ENCODE peak calls at places on chromosomes 6 and 20, in six cellular contexts. X is transverse colon, J is uterus, N is upper lobe of left lung, H is ovary, K is heart left ventricle. V is an unnamed sample.

GRCh38 chr20:54345817-54346216 is 129.6 kb upstream of the DOK5 start:
- DNase-seq in X (no peak), J (no peak), N (no peak), H (no peak), K (no peak), V (no peak)

GRCh38 chr6:14458669-14459266 is 341.2 kb downstream of the CD83 start:
- DNase-seq in X (no peak), J (no peak), N (no peak), H (no peak), K (no peak), V (no peak)

GRCh38 chr6:110949679-110950285 is 8.7 kb upstream of the GTF3C6 start:
- DNase-seq in X (no peak), J (no peak), N (no peak), H (no peak), K (no peak), V (no peak)

GRCh38 chr6:111586554-111586953 is 19.1 kb downstream of the TRAF3IP2 start:
- DNase-seq in X (no peak), J (no peak), N (no peak), H (no peak), K (no peak), V (no peak)

GRCh38 chr6:32439708-32440214 is at the start of gene HLA-DRA:
- DNase-seq in X (no peak), J (no peak), N (no peak), H (no peak), K (no peak), V (no peak)

GRCh38 chr6:66226099-66226498 is 519.1 kb upstream of the EYS start:
- DNase-seq in X (no peak), J (no peak), N (no peak), H (no peak), K (no peak), V (no peak)

GRCh38 chr20:63657260-63657936 is 714 bp upstream of the RTEL1 start:
- DNase-seq in X (no peak), J (peak), N (peak), H (peak), K (no peak), V (no peak)

GRCh38 chr6:43743682-43744381 is 26.2 kb upstream of the VEGFA start:
- DNase-seq in X (no peak), J (no peak), N (no peak), H (no peak), K (no peak), V (no peak)

GRCh38 chr6:7073082-7073783 is 34.5 kb upstream of the RREB1 start:
- DNase-seq in X (no peak), J (no peak), N (no peak), H (no peak), K (no peak), V (no peak)

GRCh38 chr6:57064809-57065208 is 18.3 kb downstream of the KIAA1586 start:
- DNase-seq in X (no peak), J (no peak), N (no peak), H (no peak), K (no peak), V (no peak)

GRCh38 chr6:75130784-75131183 is 75.1 kb downstream of the COL12A1 start:
- DNase-seq in X (no peak), J (no peak), N (no peak), H (peak), K (no peak), V (no peak)

GRCh38 chr6:108671790-108672189 is 111.1 kb downstream of the FOXO3 start:
- DNase-seq in X (no peak), J (no peak), N (no peak), H (no peak), K (no peak), V (no peak)

GRCh38 chr20:58826271-58826670 is 24.4 kb downstream of the GNAS-AS1 start:
- DNase-seq in X (no peak), J (no peak), N (no peak), H (no peak), K (no peak), V (no peak)

GRCh38 chr6:14333556-14334305 is 216.2 kb downstream of the CD83 start:
- DNase-seq in X (no peak), J (no peak), N (no peak), H (no peak), K (no peak), V (no peak)

GRCh38 chr6:112665815-112666214 is 318.7 kb downstream of the RFPL4B start:
- DNase-seq in X (no peak), J (no peak), N (no peak), H (no peak), K (no peak), V (no peak)

GRCh38 chr6:136968831-136969230 is 46.7 kb downstream of the SLC35D3 start:
- DNase-seq in X (no peak), J (no peak), N (no peak), H (no peak), K (peak), V (no peak)

GRCh38 chr6:40328376-40328987 is 258.7 kb downstream of the LRFN2 start:
- DNase-seq in X (peak), J (no peak), N (peak), H (no peak), K (no peak), V (no peak)

GRCh38 chr20:23010096-23010495 is 25.0 kb upstream of the SSTR4 start:
- DNase-seq in X (no peak), J (no peak), N (no peak), H (no peak), K (no peak), V (no peak)

GRCh38 chr6:34602318-34603111 is 46.4 kb upstream of the SPDEF start:
- DNase-seq in X (peak), J (no peak), N (no peak), H (no peak), K (no peak), V (no peak)

GRCh38 chr6:149319413-149319812 is 1.9 kb downstream of the TAB2 start:
- DNase-seq in X (no peak), J (no peak), N (no peak), H (no peak), K (no peak), V (no peak)

GRCh38 chr6:149317656-149318571 is at the start of gene TAB2:
- DNase-seq in X (peak), J (peak), N (peak), H (peak), K (peak), V (peak)

GRCh38 chr6:149316108-149316727 is 1.3 kb upstream of the TAB2 start:
- DNase-seq in X (no peak), J (no peak), N (no peak), H (no peak), K (no peak), V (no peak)

GRCh38 chr6:149318581-149319286 is 1.2 kb downstream of the TAB2 start:
- DNase-seq in X (peak), J (no peak), N (no peak), H (no peak), K (no peak), V (no peak)

DNA sequence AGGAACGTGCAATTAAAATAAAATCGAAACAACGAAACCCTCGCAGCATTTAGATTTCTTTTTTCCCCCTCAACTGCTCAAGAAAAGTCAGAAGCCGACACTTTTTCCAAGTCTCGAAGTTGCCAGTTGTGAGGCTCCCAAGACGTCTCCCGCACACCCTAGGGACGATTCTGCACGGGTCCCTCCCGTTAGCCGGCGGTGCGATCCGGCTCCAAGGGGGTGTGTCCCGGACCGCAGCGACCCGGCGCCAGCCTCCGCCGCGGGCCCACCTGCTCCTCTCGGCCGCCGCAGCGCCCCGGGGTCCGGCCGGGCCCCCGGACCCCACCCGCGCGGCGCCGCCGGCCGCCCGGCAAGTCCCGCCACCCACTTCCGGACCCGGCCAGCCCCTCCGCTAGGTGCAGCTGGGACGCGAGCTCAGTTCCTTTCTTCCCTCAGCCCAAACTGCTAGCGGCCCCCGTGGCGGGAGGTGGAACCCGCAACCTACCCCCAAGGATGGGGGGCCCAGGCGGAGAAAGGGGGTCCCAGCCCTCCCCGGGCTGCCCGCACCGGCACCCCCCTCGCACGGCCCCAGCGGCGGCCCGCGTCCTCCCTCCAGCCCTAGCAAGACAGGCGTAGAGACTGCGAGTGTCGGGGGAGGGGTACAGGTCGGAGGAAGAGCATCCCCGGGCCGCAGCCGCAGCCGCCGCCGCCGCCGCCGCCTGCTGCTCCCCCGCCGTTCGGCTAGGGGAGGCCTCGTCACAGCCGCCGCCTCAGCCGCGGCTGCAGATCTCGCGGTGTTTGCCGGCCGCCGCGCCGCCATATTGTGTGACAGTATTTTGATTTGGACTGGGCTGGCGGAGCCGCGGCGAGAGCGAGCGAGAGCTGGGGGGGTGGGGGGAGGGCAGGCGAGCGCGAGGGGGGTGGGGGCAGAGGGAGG is 514 bp upstream of the TAB2 start:
- DNase-seq in X (peak), J (peak), N (peak), H (peak), K (peak), V (peak)
- TF ChIP-seq POLR2A in X (peak), J (peak), N (no peak), H (peak), K (peak), V (peak)

GRCh38 chr6:5003604-5004372 is at the start of gene RPP40:
- DNase-seq in X (peak), J (peak), N (peak), H (peak), K (peak), V (peak)
- TF ChIP-seq POLR2A in X (no peak), J (peak), N (no peak), H (peak), K (no peak), V (peak)

DNA sequence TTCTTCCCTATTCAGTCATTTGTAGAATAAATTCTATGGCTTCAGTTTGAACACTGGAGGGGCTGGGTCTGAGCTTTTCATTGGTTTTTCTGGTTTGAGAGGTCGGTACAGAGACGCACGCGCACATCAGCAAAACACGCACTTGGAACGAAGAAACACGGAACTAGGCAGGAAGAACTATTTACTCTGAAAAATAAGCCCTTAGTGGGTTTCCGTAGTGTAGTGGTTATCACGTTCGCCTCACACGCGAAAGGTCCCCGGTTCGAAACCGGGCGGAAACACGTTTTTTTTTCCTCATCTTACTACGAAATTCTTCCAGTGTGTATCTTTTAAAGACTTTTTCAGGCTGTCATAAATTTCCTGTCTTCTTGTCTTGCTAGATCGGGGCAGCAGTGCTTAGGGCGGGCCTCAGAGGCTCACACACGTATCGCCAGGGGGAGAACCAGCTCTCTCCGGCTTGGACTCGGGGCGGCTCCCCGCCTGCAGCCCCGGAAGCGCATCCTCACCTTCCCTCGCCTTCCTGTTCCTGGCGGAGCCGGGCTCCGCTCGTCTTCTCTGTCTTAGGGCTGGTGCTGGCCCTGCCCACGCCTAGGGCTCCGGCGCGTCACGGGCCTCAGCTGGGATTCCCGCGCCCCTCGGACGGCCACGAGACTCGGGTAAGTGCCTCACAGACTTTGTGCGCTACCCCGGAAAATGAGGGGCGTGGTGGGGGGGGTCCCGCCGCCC is at the start of gene HMGN4:
- DNase-seq in X (peak), J (peak), N (peak), H (peak), K (peak), V (peak)
- TF ChIP-seq POLR2A in X (peak), J (peak), N (no peak), H (peak), K (no peak), V (peak)

DNA sequence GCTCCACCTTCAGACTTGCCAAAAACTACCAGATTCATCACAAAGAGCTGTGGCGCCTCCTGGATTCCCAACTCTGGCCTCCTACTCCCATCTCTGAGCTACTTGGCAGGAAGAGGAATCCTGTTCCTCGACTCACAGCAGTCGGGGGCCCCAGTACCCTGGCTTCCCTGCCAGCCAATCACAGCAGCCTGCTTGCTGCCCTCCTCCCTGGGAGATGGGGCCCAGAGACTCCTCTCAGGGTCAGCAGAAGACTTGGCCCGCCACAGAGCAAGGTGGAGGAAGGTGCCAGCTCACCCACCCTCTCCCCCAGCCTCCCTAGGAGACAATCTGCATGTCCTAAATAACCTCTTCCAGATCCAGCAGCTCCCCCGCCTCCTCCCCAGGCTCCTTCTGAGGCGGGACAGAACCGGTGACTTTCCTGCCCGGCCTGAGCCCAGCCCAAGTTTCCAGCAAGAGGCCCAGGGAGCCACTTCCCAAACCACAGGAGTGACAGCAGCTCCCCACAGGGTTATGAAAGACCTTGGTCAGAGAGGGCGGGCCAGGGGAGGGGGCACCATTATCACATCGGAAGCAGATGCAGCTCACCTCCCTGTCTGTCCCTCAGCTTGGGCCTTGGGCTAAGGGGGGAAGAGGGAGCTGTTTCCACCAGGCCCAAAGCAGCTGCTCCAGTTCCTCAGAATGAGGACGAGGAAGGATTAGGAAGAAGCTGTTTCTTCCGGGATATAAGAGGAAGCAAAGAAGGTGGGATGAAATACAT is 2.3 kb downstream of the CCND3 start:
- DNase-seq in X (peak), J (peak), N (no peak), H (peak), K (peak), V (no peak)
- TF ChIP-seq POLR2A in X (no peak), J (no peak), N (no peak), H (no peak), K (no peak), V (no peak)

GRCh38 chr6:35920793-35921732 is at the start of gene SRPK1:
- DNase-seq in X (peak), J (peak), N (peak), H (peak), K (peak), V (peak)
- TF ChIP-seq POLR2A in X (peak), J (peak), N (no peak), H (no peak), K (no peak), V (peak)

DNA sequence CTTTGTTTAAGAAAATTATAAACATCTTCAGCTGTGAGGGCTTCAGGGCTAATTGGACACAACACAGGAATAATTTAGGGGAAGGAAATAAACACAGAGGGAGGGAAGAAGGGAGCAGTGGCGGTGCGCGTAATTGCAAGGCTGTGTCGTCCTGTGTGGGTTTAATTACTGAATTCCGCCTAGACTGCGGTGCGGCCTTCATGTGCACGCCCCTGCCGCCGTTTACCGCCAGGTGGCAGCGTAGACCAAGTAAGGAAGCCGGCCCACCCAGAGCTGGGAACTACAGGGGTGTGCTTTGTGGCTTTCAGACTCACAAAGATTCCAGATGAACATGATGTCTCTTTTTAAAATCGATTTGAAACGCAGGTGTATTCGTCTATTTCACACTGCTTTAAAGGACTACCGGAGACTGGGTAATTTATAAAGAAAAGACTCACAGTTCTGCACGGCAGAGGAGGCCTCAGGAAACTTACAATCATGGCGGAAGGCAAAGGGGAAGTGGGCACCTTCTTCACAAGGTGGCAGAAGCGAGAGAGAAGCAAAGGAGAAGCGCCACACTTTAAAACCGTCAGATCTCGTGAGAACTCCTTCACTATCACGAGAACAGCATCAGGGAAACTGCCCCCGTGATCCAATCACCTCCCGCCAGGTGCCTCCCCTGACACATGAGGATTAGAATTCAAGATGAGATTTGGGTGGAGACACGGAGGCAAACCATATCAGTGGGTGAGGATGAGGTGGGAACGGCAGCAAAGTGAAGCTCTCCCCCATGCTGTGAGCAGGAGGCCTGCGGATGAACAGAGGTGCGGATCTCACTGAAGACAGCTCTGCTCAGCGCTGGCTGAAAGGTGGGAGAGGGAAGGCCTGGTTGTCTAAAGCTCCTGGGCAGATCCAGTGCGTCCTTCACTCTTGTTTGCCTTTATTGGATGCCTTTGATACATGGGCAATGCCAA is 222.0 kb upstream of the PDE10A start:
- DNase-seq in X (peak), J (peak), N (peak), H (peak), K (peak), V (peak)
- TF ChIP-seq POLR2A in X (no peak), J (no peak), N (no peak), H (peak), K (no peak), V (no peak)

DNA sequence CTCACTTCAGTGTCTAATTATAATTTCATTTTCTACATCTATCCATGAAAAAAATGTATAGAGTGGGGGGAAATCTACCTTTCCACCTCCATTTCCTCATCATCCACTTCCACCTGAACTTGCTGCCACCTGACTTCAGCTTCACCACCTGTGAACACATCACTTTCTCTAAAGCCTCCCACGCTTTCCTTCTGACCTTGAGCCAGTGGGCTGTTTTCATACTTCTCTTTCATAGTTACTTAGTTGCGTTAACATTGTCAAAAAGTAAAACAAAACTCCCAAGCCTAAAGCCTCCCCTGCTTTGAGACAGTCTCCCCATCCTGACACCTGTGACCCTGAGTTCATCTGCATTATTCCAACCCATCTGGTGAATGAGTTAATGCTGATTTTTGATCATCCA is 47.3 kb downstream of the KLHL31 start:
- DNase-seq in X (no peak), J (no peak), N (no peak), H (no peak), K (no peak), V (no peak)
- TF ChIP-seq POLR2A in X (no peak), J (no peak), N (no peak), H (no peak), K (no peak), V (no peak)

GRCh38 chr6:30490031-30490876 is 945 bp downstream of the HLA-E start:
- DNase-seq in X (peak), J (peak), N (peak), H (peak), K (peak), V (peak)

GRCh38 chr6:30493643-30494250 is 4.4 kb downstream of the HLA-E start:
- DNase-seq in X (no peak), J (no peak), N (peak), H (no peak), K (no peak), V (no peak)

GRCh38 chr6:30485236-30485635 is 4.1 kb upstream of the HLA-E start:
- DNase-seq in X (no peak), J (no peak), N (no peak), H (no peak), K (no peak), V (no peak)

GRCh38 chr6:30491963-30492616 is 2.8 kb downstream of the HLA-E start:
- DNase-seq in X (no peak), J (no peak), N (no peak), H (no peak), K (no peak), V (no peak)

GRCh38 chr6:30489081-30490030 is at the start of gene HLA-E:
- DNase-seq in X (peak), J (peak), N (peak), H (peak), K (peak), V (peak)
- TF ChIP-seq POLR2A in X (peak), J (peak), N (peak), H (peak), K (peak), V (peak)

V was measured in GM12892.